ENCODE peak calls at places on chromosome X, in ten cellular contexts. G, M, S, B, A, P, Z, W, K and T are unnamed samples.

GRCh38 chrX:113920661-113921060 is 663.2 kb upstream of the HTR2C start:
- DNase-seq in P (no peak), G (no peak), B (no peak), K (no peak), Z (no peak), M (no peak), S (no peak), A (no peak), W (no peak), T (no peak)

GRCh38 chrX:134661295-134661694 is 3.0 kb upstream of the PLAC1 start:
- DNase-seq in A (no peak), B (no peak), K (no peak), M (no peak), G (no peak), Z (no peak), P (no peak), W (no peak), S (peak; percentile 54), T (no peak)

GRCh38 chrX:13180807-13181206 is 136.4 kb upstream of the FAM9C start:
- DNase-seq in K (no peak), B (no peak), M (no peak), S (no peak), A (no peak), Z (no peak), W (no peak), P (no peak), G (no peak), T (no peak)

GRCh38 chrX:317424-318067 is 1.1 kb downstream of the GTPBP6 start:
- DNase-seq in B (peak; percentile 91), A (peak; percentile 84), Z (no peak), S (no peak), M (no peak), P (no peak), W (no peak), G (no peak), K (no peak), T (no peak)

GRCh38 chrX:64176876-64177275 is 28.6 kb downstream of the AMER1 start:
- DNase-seq in S (no peak), Z (no peak), G (no peak), M (no peak), W (no peak), K (no peak), A (no peak), B (no peak), P (peak; percentile 5), T (no peak)

GRCh38 chrX:97267916-97268680 is 384.4 kb downstream of the RPA4 start:
- DNase-seq in P (no peak), A (no peak), M (no peak), B (no peak), G (no peak), K (no peak), S (no peak), W (no peak), Z (no peak), T (no peak)

GRCh38 chrX:65587616-65588526 is 53.3 kb upstream of the LAS1L start:
- DNase-seq in P (no peak), G (peak; percentile 86), B (peak; percentile 93), A (no peak), Z (peak; percentile 78), M (peak; percentile 78), W (no peak), K (peak; percentile 85), S (peak; percentile 69), T (peak; percentile 94)

GRCh38 chrX:1430451-1430850 is 22.3 kb downstream of the ASMTL start:
- DNase-seq in M (no peak), W (no peak), P (no peak), A (no peak), K (peak; percentile 36), Z (no peak), B (no peak), S (no peak), G (no peak), T (no peak)

GRCh38 chrX:32448945-32449344 is 762.4 kb downstream of the DMD start:
- DNase-seq in S (no peak), G (no peak), Z (no peak), B (peak; percentile 11), A (no peak), M (no peak), W (no peak), K (no peak), P (no peak), T (no peak)

GRCh38 chrX:118495958-118496762 is 545 bp downstream of the DOCK11 start:
- DNase-seq in K (peak; percentile 72), M (peak; percentile 63), S (peak; percentile 64), B (peak; percentile 35), P (no peak), A (no peak), W (no peak), G (peak; percentile 62), Z (peak; percentile 39), T (peak; percentile 77)

GRCh38 chrX:47540754-47541538 is 20.1 kb upstream of the ARAF start:
- DNase-seq in M (peak; percentile 69), S (peak; percentile 83), Z (peak; percentile 70), B (peak; percentile 76), A (peak; percentile 90), G (peak; percentile 77), K (peak; percentile 78), P (peak; percentile 81), W (peak; percentile 49), T (peak; percentile 93)

GRCh38 chrX:55815546-55815945 is 98.0 kb downstream of the RRAGB start:
- DNase-seq in B (no peak), A (no peak), M (no peak), K (no peak), Z (no peak), W (no peak), P (no peak), G (no peak), S (no peak), T (no peak)

GRCh38 chrX:80879916-80880315 is 70.2 kb upstream of the BRWD3 start:
- DNase-seq in S (no peak), M (no peak), G (no peak), B (no peak), Z (no peak), P (no peak), K (no peak), W (no peak), A (no peak), T (no peak)

GRCh38 chrX:75106772-75107171 is 49.3 kb downstream of the ABCB7 start:
- DNase-seq in P (no peak), K (no peak), B (no peak), M (no peak), G (no peak), Z (no peak), S (no peak), A (no peak), W (no peak), T (no peak)

GRCh38 chrX:11447418-11447817 is 154.2 kb downstream of the AMELX start:
- DNase-seq in G (no peak), A (no peak), P (no peak), W (no peak), K (no peak), M (no peak), Z (no peak), B (no peak), S (no peak), T (no peak)

GRCh38 chrX:10620121-10620699 is at the start of gene MID1:
- DNase-seq in M (peak; percentile 66), K (peak; percentile 75), W (no peak), B (peak; percentile 74), S (peak; percentile 76), A (peak; percentile 68), P (no peak), Z (peak; percentile 59), G (peak; percentile 68), T (peak; percentile 90)

GRCh38 chrX:50114113-50114512 is 86.7 kb downstream of the AKAP4 start:
- DNase-seq in W (no peak), P (peak; percentile 24), S (no peak), B (no peak), M (no peak), K (no peak), A (no peak), Z (no peak), G (no peak), T (no peak)

GRCh38 chrX:127138218-127138617 is 318.7 kb downstream of the PRR32 start:
- DNase-seq in Z (no peak), B (no peak), S (no peak), K (no peak), G (no peak), M (no peak), P (no peak), W (no peak), A (no peak), T (no peak)

GRCh38 chrX:42577936-42578335 is 200.0 kb downstream of the PPP1R2C start:
- DNase-seq in P (no peak), M (no peak), S (no peak), Z (no peak), B (no peak), A (no peak), K (no peak), W (no peak), G (no peak), T (no peak)

GRCh38 chrX:147981038-147981752 is at the start of gene FMR1NB:
- DNase-seq in B (no peak), A (no peak), Z (no peak), M (no peak), G (no peak), P (no peak), W (no peak), S (no peak), K (no peak), T (no peak)

GRCh38 chrX:54695231-54695630 is 102.8 kb downstream of the ITIH6 start:
- DNase-seq in P (no peak), A (no peak), K (no peak), S (no peak), M (no peak), Z (no peak), B (no peak), G (no peak), W (no peak), T (no peak)

GRCh38 chrX:49106930-49107329 is 16.6 kb downstream of the GPKOW start:
- DNase-seq in M (peak; percentile 29), P (peak; percentile 54), W (no peak), G (no peak), S (peak; percentile 33), K (no peak), A (peak; percentile 26), B (no peak), Z (no peak), T (no peak)
- TF ChIP-seq CTCF in M (peak; percentile 18), P (peak; percentile 67), W (peak; percentile 41), G (peak; percentile 13), S (peak; percentile 41), K (peak; percentile 31), A (peak; percentile 28), B (no peak), Z (no peak), T (peak; percentile 24)

GRCh38 chrX:109812236-109812635 is 79.2 kb upstream of the ACSL4 start:
- DNase-seq in M (no peak), W (no peak), G (no peak), Z (no peak), K (no peak), P (peak; percentile 86), S (no peak), A (no peak), B (no peak), T (no peak)
- TF ChIP-seq EP300 in M (no peak), W (no peak), G (no peak), Z (no peak), K (no peak), P (peak; percentile 65), S (no peak), A (no peak), B (no peak), T (no peak)

GRCh38 chrX:84501798-84502628 is at the start of gene HDX:
- DNase-seq in M (peak; percentile 74), B (peak; percentile 87), S (peak; percentile 80), K (peak; percentile 90), Z (peak; percentile 83), W (no peak), G (peak; percentile 87), A (peak; percentile 44), P (peak; percentile 16), T (peak; percentile 92)
- TF ChIP-seq POLR2A in M (no peak), B (peak; percentile 18), S (no peak), K (no peak), Z (peak; percentile 24), W (no peak), G (peak; percentile 49), A (peak; percentile 36), P (no peak), T (no peak)

GRCh38 chrX:34918856-34919255 is 23.7 kb upstream of the FAM47B start:
- DNase-seq in M (no peak), K (no peak), P (peak; percentile 9), Z (no peak), A (peak; percentile 29), G (no peak), B (no peak), W (no peak), S (no peak), T (no peak)
- TF ChIP-seq CTCF in M (no peak), K (no peak), P (no peak), Z (peak; percentile 10), A (peak; percentile 58), G (no peak), B (no peak), W (no peak), S (no peak), T (no peak)